ENCODE peak calls at places on chromosomes 2 and 18, in five cellular contexts. P, L, I, B and W are unnamed samples.

GRCh38 chr2:197477764-197478163 is 21.9 kb downstream of the HSPD1 start:
- DNase-seq in P (no peak), I (no peak), B (no peak), L (no peak), W (no peak)

GRCh38 chr2:85668009-85668856 is at the start of gene SFTPB:
- DNase-seq in B (peak), L (no peak), I (no peak), P (no peak), W (peak)

GRCh38 chr2:10052216-10052615 is 8.9 kb downstream of the KLF11 start:
- DNase-seq in I (no peak), B (no peak), P (no peak), L (no peak), W (no peak)

GRCh38 chr18:42706618-42707017 is 408.9 kb downstream of the RIT2 start:
- DNase-seq in P (no peak), L (no peak), I (peak), B (peak), W (peak)

GRCh38 chr2:96967436-96967835 is 18.9 kb downstream of the FAM178B start:
- DNase-seq in L (no peak), B (no peak), I (no peak), P (no peak), W (no peak)

GRCh38 chr2:105324732-105325131 is 4.8 kb downstream of the TGFBRAP1 start:
- DNase-seq in B (no peak), P (no peak), I (peak), L (no peak), W (no peak)

GRCh38 chr2:231161252-231162035 is 36.6 kb upstream of the HTR2B start:
- DNase-seq in L (no peak), B (no peak), P (no peak), I (no peak), W (no peak)

GRCh38 chr2:163370169-163370886 is 365.5 kb downstream of the FIGN start:
- DNase-seq in L (no peak), I (no peak), P (no peak), B (no peak), W (no peak)

GRCh38 chr2:207683879-207684627 is 27.4 kb upstream of the CCNYL1 start:
- DNase-seq in I (peak), L (no peak), B (no peak), P (no peak), W (no peak)

GRCh38 chr2:7994397-7994951 is 687.4 kb upstream of the ID2 start:
- DNase-seq in L (no peak), P (no peak), I (no peak), B (peak), W (peak)

GRCh38 chr2:197949224-197949623 is 144.8 kb downstream of the PLCL1 start:
- DNase-seq in B (no peak), P (no peak), I (no peak), L (no peak), W (no peak)

GRCh38 chr18:57008001-57008686 is 138.7 kb upstream of the BOD1L2 start:
- DNase-seq in P (no peak), B (no peak), I (no peak), L (no peak), W (no peak)

GRCh38 chr2:203869610-203870042 is 2.1 kb downstream of the CTLA4 start:
- DNase-seq in I (no peak), L (no peak), B (no peak), P (no peak), W (no peak)

GRCh38 chr18:66724664-66725356 is 120.9 kb upstream of the CDH19 start:
- DNase-seq in B (no peak), P (no peak), I (no peak), L (no peak), W (peak)

GRCh38 chr18:79458917-79459803 is 63.4 kb downstream of the NFATC1 start:
- DNase-seq in P (no peak), I (no peak), B (no peak), L (no peak), W (no peak)

GRCh38 chr2:212549463-212549862 is 10.9 kb upstream of the ERBB4 start:
- DNase-seq in I (no peak), B (peak), P (no peak), L (no peak), W (no peak)

GRCh38 chr2:240133401-240133800 is 2.7 kb downstream of the COPS9 start:
- DNase-seq in I (no peak), L (no peak), B (no peak), P (no peak), W (no peak)

GRCh38 chr2:149733936-149734685 is 146.5 kb upstream of the MMADHC start:
- DNase-seq in I (no peak), B (no peak), L (no peak), P (no peak), W (no peak)

GRCh38 chr2:240960963-240961876 is 37.2 kb upstream of the SNED1 start:
- DNase-seq in L (no peak), P (no peak), B (no peak), I (peak), W (no peak)

GRCh38 chr2:201432038-201432437 is 19.2 kb downstream of the TRAK2 start:
- DNase-seq in L (no peak), I (no peak), B (no peak), P (no peak), W (no peak)

GRCh38 chr18:31410716-31411483 is 34.3 kb downstream of the DSG4 start:
- DNase-seq in P (no peak), B (no peak), L (no peak), I (no peak), W (no peak)

GRCh38 chr18:39205565-39205964 is 1640.0 kb upstream of the CELF4 start:
- DNase-seq in L (no peak), B (no peak), P (no peak), I (no peak), W (no peak)

GRCh38 chr2:101698419-101699190 is 1.1 kb downstream of the MAP4K4 start:
- DNase-seq in B (no peak), I (no peak), L (no peak), P (no peak), W (peak)

GRCh38 chr18:54845788-54846187 is 17.5 kb downstream of the RAB27B start:
- DNase-seq in B (no peak), P (no peak), I (no peak), L (no peak), W (no peak)

GRCh38 chr2:231713738-231714638 is 5.7 kb downstream of the PTMA start:
- DNase-seq in I (peak), P (peak), L (peak), B (peak), W (peak)

GRCh38 chr2:26136431-26136830 is 36.5 kb upstream of the GAREM2 start:
- DNase-seq in I (no peak), L (no peak), B (no peak), P (no peak), W (no peak)